ENCODE peak calls at places on chromosome 12, in ten cellular contexts. O, T, P, C, M, K, W, U, X and F are unnamed samples.

GRCh38 chr12:54352022-54352531 is 12.2 kb downstream of the GPR84 start:
- DNase-seq in O (peak), T (peak), P (peak), C (peak), M (peak), K (no peak), W (peak), U (peak), X (peak), F (no peak)

GRCh38 chr12:131349397-131350127 is 361.3 kb upstream of the SFSWAP start:
- DNase-seq in O (no peak), T (no peak), P (no peak), C (no peak), M (no peak), K (no peak), W (no peak), U (no peak), X (no peak), F (no peak)

GRCh38 chr12:72281145-72281544 is 9.0 kb downstream of the TRHDE start:
- DNase-seq in O (no peak), T (no peak), P (no peak), C (no peak), M (no peak), K (no peak), W (no peak), U (peak), X (no peak), F (no peak)

GRCh38 chr12:111975161-111975931 is 37.6 kb downstream of the TMEM116 start:
- DNase-seq in O (peak), T (no peak), P (peak), C (no peak), M (peak), K (no peak), W (no peak), U (peak), X (no peak), F (no peak)

GRCh38 chr12:4265280-4265679 is 8.3 kb upstream of the CCND2 start:
- DNase-seq in O (peak), T (no peak), P (no peak), C (no peak), M (no peak), K (no peak), W (no peak), U (no peak), X (no peak), F (no peak)

GRCh38 chr12:119432935-119433334 is 98.4 kb downstream of the CCDC60 start:
- DNase-seq in O (no peak), T (no peak), P (no peak), C (no peak), M (no peak), K (no peak), W (no peak), U (no peak), X (no peak), F (no peak)

GRCh38 chr12:112577473-112578334 is 159.0 kb downstream of the PTPN11 start:
- DNase-seq in O (no peak), T (no peak), P (no peak), C (no peak), M (no peak), K (no peak), W (no peak), U (no peak), X (no peak), F (no peak)

GRCh38 chr12:63007726-63008125 is 72.8 kb upstream of the PPM1H start:
- DNase-seq in O (no peak), T (no peak), P (no peak), C (no peak), M (no peak), K (no peak), W (no peak), U (no peak), X (no peak), F (no peak)

GRCh38 chr12:118520428-118520827 is 144.1 kb downstream of the SUDS3 start:
- DNase-seq in O (no peak), T (no peak), P (peak), C (no peak), M (no peak), K (no peak), W (no peak), U (no peak), X (no peak), F (no peak)

GRCh38 chr12:80763874-80764273 is 47.2 kb downstream of the MYF5 start:
- DNase-seq in O (peak), T (no peak), P (peak), C (peak), M (peak), K (no peak), W (peak), U (peak), X (no peak), F (no peak)

GRCh38 chr12:66156654-66157053 is 13.1 kb downstream of the TMBIM4 start:
- DNase-seq in O (peak), T (no peak), P (no peak), C (no peak), M (no peak), K (no peak), W (no peak), U (no peak), X (no peak), F (no peak)

GRCh38 chr12:65184176-65184857 is 14.9 kb downstream of the LEMD3 start:
- DNase-seq in O (no peak), T (no peak), P (no peak), C (no peak), M (no peak), K (no peak), W (no peak), U (no peak), X (no peak), F (no peak)

GRCh38 chr12:95494888-95495287 is 20.9 kb downstream of the METAP2 start:
- DNase-seq in O (no peak), T (no peak), P (no peak), C (no peak), M (no peak), K (no peak), W (no peak), U (no peak), X (no peak), F (no peak)

GRCh38 chr12:57456145-57456700 is 1.1 kb downstream of the INHBE start:
- DNase-seq in O (peak), T (peak), P (peak), C (peak), M (peak), K (no peak), W (peak), U (peak), X (peak), F (no peak)

GRCh38 chr12:113912761-113913295 is 53.3 kb downstream of the RBM19 start:
- DNase-seq in O (peak), T (peak), P (peak), C (peak), M (peak), K (no peak), W (peak), U (peak), X (peak), F (peak)

DNA sequence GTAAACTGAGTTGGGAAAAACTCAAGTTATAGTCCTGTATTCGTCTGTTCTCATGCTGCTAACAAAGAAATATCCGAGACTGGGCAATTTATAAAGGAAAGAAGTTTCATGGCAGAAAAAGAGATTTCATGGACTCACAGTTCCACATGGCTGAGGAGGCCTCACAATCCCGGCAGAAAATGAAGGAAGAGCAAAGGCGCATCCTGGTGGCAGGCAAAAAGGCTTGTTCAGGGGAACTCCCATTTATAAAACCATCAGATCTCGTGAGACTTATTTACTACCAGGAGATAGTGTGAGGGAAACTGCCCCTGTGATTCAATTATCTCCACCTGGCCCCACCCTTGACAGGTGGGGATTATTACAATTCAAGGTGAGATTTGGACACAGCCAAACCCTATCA is 292.6 kb upstream of the SYT1 start:
- DNase-seq in O (no peak), T (no peak), P (no peak), C (peak), M (no peak), K (no peak), W (no peak), U (no peak), X (no peak), F (no peak)
- TF ChIP-seq CTCF in O (no peak), T (no peak), P (no peak), C (peak), M (no peak), K (no peak), W (no peak), U (no peak), X (no peak), F (no peak)

GRCh38 chr12:123269395-123269892 is 2.2 kb downstream of the CDK2AP1 start:
- DNase-seq in O (peak), T (peak), P (peak), C (peak), M (peak), K (no peak), W (peak), U (peak), X (peak), F (no peak)

GRCh38 chr12:123266679-123267277 is 4.9 kb downstream of the CDK2AP1 start:
- DNase-seq in O (no peak), T (no peak), P (no peak), C (no peak), M (no peak), K (no peak), W (no peak), U (no peak), X (no peak), F (no peak)

GRCh38 chr12:123268850-123269249 is 2.8 kb downstream of the CDK2AP1 start:
- DNase-seq in O (no peak), T (no peak), P (no peak), C (no peak), M (no peak), K (no peak), W (no peak), U (no peak), X (no peak), F (no peak)

GRCh38 chr12:123267335-123267920 is 4.2 kb downstream of the CDK2AP1 start:
- DNase-seq in O (no peak), T (no peak), P (no peak), C (no peak), M (no peak), K (no peak), W (no peak), U (no peak), X (no peak), F (no peak)

DNA sequence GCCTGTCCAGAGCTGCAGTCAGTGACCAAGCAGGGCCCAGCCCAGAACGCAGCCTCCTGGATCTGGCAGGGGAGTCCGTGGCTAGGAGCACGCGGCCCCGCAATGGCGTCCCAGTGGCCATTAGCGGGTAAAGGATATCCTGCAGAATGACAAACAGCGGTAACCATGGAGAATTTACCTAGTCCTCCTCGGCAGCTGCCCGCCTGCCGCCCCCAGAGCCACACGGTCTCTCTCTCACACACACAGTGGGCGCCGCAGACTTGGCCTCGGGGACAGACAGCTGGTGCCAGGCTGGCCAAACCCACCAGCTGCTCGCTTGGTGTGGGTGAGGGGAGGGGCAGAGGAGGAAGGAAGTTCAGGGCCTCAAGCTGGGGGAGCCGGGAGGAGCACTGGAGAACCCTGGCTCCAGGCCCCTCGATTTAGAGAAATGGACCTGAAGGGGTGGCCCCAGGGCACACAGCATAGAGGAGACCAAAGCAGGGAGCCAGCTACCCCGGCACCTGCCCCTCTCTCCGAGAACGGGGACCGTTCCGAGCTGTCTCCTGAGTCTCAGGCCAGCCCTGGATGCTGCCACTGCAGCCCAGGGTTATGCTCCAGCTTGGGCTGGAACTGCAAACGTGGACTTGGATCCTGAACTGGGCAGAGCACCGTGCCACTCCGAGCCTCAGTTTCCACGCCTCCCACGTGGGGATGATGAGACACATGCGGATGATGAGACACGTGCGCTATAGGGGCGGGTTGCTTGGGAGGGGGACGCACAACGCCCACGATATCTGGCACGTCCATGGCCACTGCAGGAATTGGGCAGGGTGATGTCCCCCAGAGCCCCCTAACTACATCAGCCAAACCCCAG is 3.4 kb downstream of the CDK2AP1 start:
- DNase-seq in O (no peak), T (no peak), P (no peak), C (peak), M (no peak), K (no peak), W (no peak), U (peak), X (no peak), F (no peak)
- H3K4me3 ChIP-seq in O (no peak), T (no peak), P (no peak), C (no peak), M (no peak), K (no peak), W (no peak), U (no peak), X (no peak), F (peak)

DNA sequence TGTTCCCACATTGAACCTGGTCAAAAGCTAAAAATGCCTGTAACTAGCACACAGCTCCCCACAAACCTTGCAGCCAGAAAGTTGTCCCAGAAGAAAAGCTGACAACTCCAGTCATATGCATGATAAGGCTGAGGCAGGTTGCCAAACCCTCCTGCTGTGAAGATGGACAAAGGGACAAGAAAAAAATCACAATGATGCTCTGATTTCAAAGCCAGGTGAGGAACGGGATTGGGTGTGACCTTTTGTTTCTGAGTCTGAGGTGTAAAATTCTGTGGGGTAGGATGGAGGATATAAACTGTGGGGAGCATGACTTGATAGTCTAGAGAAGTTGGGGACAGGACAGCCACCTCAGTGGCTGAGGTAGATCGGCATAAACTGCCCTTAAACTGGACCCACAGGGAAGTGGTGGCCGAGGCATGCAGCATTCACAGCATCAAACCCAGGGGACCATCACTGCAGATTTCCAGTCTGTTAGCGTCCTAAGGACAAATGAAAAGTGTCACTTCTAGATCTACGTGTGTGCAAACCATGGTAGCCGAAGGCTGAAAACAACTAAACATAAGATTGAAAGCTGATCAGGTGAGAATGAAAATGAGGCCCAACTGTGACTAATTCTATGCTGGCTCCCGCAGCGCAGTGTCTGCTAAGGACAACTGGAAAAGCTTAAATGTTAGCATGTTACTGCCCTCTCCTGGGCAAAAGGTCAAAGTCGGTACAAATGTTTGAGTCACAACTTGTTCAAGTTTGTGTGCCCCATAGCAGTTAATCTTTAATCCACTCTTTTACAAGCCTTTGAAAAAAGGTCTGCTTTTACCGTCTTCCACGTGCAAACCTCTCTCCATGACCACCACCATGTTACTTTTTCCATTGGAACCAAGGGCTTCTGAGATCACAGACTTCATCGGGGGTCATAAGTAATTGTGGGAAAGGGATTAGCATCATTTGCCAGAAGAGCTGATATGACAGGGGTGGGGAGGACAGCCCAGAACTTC is 39.8 kb downstream of the GRIN2B start:
- DNase-seq in O (peak), T (peak), P (peak), C (peak), M (peak), K (no peak), W (peak), U (peak), X (no peak), F (no peak)
- TF ChIP-seq CTCF in O (peak), T (peak), P (peak), C (peak), M (no peak), K (peak), W (no peak), U (peak), X (no peak), F (no peak)

GRCh38 chr12:233615-233968 is 19.6 kb upstream of the SLC6A12 start:
- DNase-seq in O (no peak), T (no peak), P (no peak), C (no peak), M (no peak), K (no peak), W (no peak), U (no peak), X (no peak), F (no peak)
- H3K4me3 ChIP-seq in O (no peak), T (no peak), P (no peak), C (no peak), M (no peak), K (no peak), W (no peak), U (no peak), X (no peak), F (no peak)

DNA sequence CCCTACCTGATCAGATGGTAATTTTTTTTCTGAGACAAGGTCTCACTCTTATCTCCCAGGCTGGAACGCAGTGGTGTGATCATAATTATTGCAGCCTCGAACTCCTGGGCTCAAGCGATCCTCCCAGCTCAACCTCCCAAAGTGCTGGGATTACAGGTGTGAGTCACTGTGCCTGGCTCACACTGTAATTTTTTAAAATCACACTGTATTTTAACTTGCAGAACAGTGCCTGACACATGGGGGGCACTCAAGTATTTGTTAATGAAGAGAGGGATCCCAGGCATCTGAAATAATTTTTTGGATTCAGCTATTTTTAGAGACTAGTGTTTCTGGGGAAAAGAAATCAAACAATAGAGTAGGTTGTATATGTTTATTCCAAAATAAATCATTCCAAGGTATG is 21.7 kb downstream of the LIMA1 start:
- DNase-seq in O (no peak), T (no peak), P (no peak), C (no peak), M (peak), K (no peak), W (no peak), U (no peak), X (no peak), F (no peak)
- TF ChIP-seq CTCF in O (no peak), T (peak), P (no peak), C (peak), M (peak), K (no peak), W (no peak), U (no peak), X (no peak), F (no peak)

DNA sequence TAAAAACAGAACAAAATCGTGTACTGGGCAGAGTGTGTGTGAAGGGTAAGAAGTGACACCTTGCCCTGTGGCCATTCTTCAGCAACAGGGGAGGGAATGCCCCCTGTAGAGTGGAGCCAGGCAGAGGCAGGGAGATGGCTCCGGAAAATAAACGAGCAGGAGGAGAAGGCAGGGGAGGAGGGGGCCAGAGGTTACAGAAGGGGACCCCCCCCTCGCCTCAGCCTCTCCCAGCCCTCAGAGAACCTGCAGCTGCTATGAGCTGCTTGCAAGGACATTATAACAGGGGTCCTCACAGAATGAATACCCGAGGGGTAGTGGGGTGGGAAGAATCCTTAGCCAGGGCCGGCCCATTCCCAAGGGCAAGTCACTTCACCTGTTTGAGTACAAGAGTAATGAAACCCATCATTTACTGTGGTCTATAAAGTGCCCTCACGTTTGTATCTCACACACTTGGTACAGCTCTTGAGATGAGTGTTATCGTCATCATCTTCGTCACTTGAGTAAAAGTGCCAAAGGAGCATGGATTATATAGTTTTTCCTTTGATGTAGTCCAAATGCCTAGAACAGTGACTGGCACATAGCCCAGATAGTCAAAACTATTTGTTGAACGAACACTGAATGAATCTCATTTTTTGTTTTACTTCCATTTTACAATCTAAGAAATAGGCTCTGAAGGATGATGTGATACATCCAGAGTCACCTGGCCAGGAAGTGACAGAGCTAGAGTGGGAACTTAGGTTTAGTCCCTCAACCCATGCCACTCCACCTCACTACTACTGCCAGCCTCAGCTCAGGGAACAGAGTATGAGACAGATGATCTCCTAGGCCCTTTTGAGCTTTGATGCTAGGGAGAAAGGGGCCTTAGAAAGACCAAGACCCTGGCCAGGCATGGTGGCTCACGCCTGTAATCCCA is 14.5 kb downstream of the SCNN1A start:
- DNase-seq in O (no peak), T (no peak), P (no peak), C (no peak), M (no peak), K (no peak), W (no peak), U (no peak), X (no peak), F (no peak)
- H3K4me3 ChIP-seq in O (no peak), T (no peak), P (no peak), C (no peak), M (no peak), K (no peak), W (no peak), U (no peak), X (no peak), F (no peak)

GRCh38 chr12:53224268-53224896 is 7.6 kb downstream of the RARG start:
- DNase-seq in O (no peak), T (peak), P (no peak), C (peak), M (no peak), K (no peak), W (no peak), U (no peak), X (no peak), F (no peak)
- TF ChIP-seq CTCF in O (peak), T (peak), P (no peak), C (peak), M (peak), K (peak), W (no peak), U (peak), X (no peak), F (peak)

GRCh38 chr12:53182836-53183235 is 2.1 kb upstream of the CSAD start:
- DNase-seq in O (peak), T (peak), P (no peak), C (no peak), M (no peak), K (no peak), W (no peak), U (no peak), X (no peak), F (no peak)
- H3K4me3 ChIP-seq in O (peak), T (no peak), P (no peak), C (no peak), M (no peak), K (peak), W (no peak), U (no peak), X (peak), F (peak)